ENCODE peak calls at places on chromosome 9, in nine cellular contexts. One of them, this sample, is unnamed.

GRCh38 chr9:27408523-27408922 is 111.6 kb upstream of the EQTN start:
- DNase-seq in GM06990: no peak
- DNase-seq in left ventricle myocardium inferior: no peak
- DNase-seq in BE2C: no peak
- DNase-seq in choroid plexus epithelial cell: no peak
- DNase-seq in nephron progenitor cell: no peak
- DNase-seq in cardiac muscle cell: no peak
- DNase-seq in transverse colon: no peak
- DNase-seq in brain microvascular endothelial cell: no peak
- DNase-seq in this sample: no peak

GRCh38 chr9:113233146-113233545 is 11.8 kb downstream of the SLC31A1 start:
- DNase-seq in left ventricle myocardium inferior: no peak
- DNase-seq in choroid plexus epithelial cell: peak
- DNase-seq in BE2C: no peak
- DNase-seq in brain microvascular endothelial cell: no peak
- DNase-seq in nephron progenitor cell: no peak
- DNase-seq in GM06990: no peak
- DNase-seq in cardiac muscle cell: no peak
- DNase-seq in transverse colon: no peak
- DNase-seq in this sample: no peak

GRCh38 chr9:70924905-70925547 is 196.4 kb downstream of the TRPM3 start:
- DNase-seq in cardiac muscle cell: peak
- DNase-seq in brain microvascular endothelial cell: peak
- DNase-seq in nephron progenitor cell: peak
- DNase-seq in BE2C: peak
- DNase-seq in choroid plexus epithelial cell: peak
- DNase-seq in left ventricle myocardium inferior: no peak
- DNase-seq in GM06990: peak
- DNase-seq in transverse colon: peak
- DNase-seq in this sample: peak

GRCh38 chr9:98164912-98165311 is 27.5 kb downstream of the CORO2A start:
- DNase-seq in nephron progenitor cell: no peak
- DNase-seq in GM06990: no peak
- DNase-seq in choroid plexus epithelial cell: peak
- DNase-seq in brain microvascular endothelial cell: no peak
- DNase-seq in BE2C: no peak
- DNase-seq in transverse colon: no peak
- DNase-seq in left ventricle myocardium inferior: no peak
- DNase-seq in cardiac muscle cell: no peak
- DNase-seq in this sample: no peak

GRCh38 chr9:137295313-137296213 is 6.5 kb downstream of the NRARP start:
- DNase-seq in brain microvascular endothelial cell: no peak
- DNase-seq in transverse colon: peak
- DNase-seq in BE2C: peak
- DNase-seq in choroid plexus epithelial cell: peak
- DNase-seq in nephron progenitor cell: peak
- DNase-seq in GM06990: peak
- DNase-seq in cardiac muscle cell: peak
- DNase-seq in left ventricle myocardium inferior: no peak
- DNase-seq in this sample: peak

GRCh38 chr9:75483636-75484035 is 395.3 kb downstream of the OSTF1 start:
- DNase-seq in brain microvascular endothelial cell: no peak
- DNase-seq in choroid plexus epithelial cell: no peak
- DNase-seq in nephron progenitor cell: no peak
- DNase-seq in GM06990: no peak
- DNase-seq in BE2C: no peak
- DNase-seq in left ventricle myocardium inferior: no peak
- DNase-seq in cardiac muscle cell: no peak
- DNase-seq in transverse colon: no peak
- DNase-seq in this sample: no peak

GRCh38 chr9:115202960-115203751 is 85.2 kb upstream of the TNC start:
- DNase-seq in choroid plexus epithelial cell: peak
- DNase-seq in left ventricle myocardium inferior: peak
- DNase-seq in GM06990: no peak
- DNase-seq in BE2C: no peak
- DNase-seq in transverse colon: peak
- DNase-seq in nephron progenitor cell: no peak
- DNase-seq in cardiac muscle cell: no peak
- DNase-seq in brain microvascular endothelial cell: peak
- DNase-seq in this sample: no peak

GRCh38 chr9:29556317-29556716 is 1983.0 kb upstream of the C9orf72 start:
- DNase-seq in transverse colon: no peak
- DNase-seq in brain microvascular endothelial cell: peak
- DNase-seq in left ventricle myocardium inferior: no peak
- DNase-seq in BE2C: no peak
- DNase-seq in GM06990: no peak
- DNase-seq in cardiac muscle cell: no peak
- DNase-seq in nephron progenitor cell: no peak
- DNase-seq in choroid plexus epithelial cell: peak
- DNase-seq in this sample: no peak

GRCh38 chr9:86405926-86406325 is 51.7 kb upstream of the TUT7 start:
- DNase-seq in GM06990: no peak
- DNase-seq in BE2C: no peak
- DNase-seq in choroid plexus epithelial cell: peak
- DNase-seq in brain microvascular endothelial cell: peak
- DNase-seq in cardiac muscle cell: no peak
- DNase-seq in transverse colon: no peak
- DNase-seq in left ventricle myocardium inferior: no peak
- DNase-seq in nephron progenitor cell: no peak
- DNase-seq in this sample: peak

GRCh38 chr9:124206391-124206790 is 51.4 kb upstream of the NEK6 start:
- DNase-seq in BE2C: no peak
- DNase-seq in choroid plexus epithelial cell: no peak
- DNase-seq in transverse colon: no peak
- DNase-seq in brain microvascular endothelial cell: no peak
- DNase-seq in GM06990: no peak
- DNase-seq in left ventricle myocardium inferior: no peak
- DNase-seq in nephron progenitor cell: no peak
- DNase-seq in cardiac muscle cell: no peak
- DNase-seq in this sample: no peak

GRCh38 chr9:35726876-35727438 is 5.0 kb downstream of the TLN1 start:
- DNase-seq in BE2C: no peak
- DNase-seq in transverse colon: peak
- DNase-seq in nephron progenitor cell: no peak
- DNase-seq in cardiac muscle cell: peak
- DNase-seq in brain microvascular endothelial cell: peak
- DNase-seq in choroid plexus epithelial cell: peak
- DNase-seq in left ventricle myocardium inferior: no peak
- DNase-seq in GM06990: peak
- DNase-seq in this sample: peak

GRCh38 chr9:138045541-138046490 is 168.2 kb downstream of the CACNA1B start:
- DNase-seq in brain microvascular endothelial cell: no peak
- DNase-seq in nephron progenitor cell: no peak
- DNase-seq in left ventricle myocardium inferior: no peak
- DNase-seq in cardiac muscle cell: no peak
- DNase-seq in choroid plexus epithelial cell: no peak
- DNase-seq in GM06990: no peak
- DNase-seq in BE2C: peak
- DNase-seq in transverse colon: no peak
- DNase-seq in this sample: no peak

GRCh38 chr9:35367451-35367850 is 122.5 kb upstream of the RUSC2 start:
- DNase-seq in brain microvascular endothelial cell: peak
- DNase-seq in choroid plexus epithelial cell: peak
- DNase-seq in nephron progenitor cell: no peak
- DNase-seq in BE2C: no peak
- DNase-seq in left ventricle myocardium inferior: no peak
- DNase-seq in GM06990: no peak
- DNase-seq in transverse colon: no peak
- DNase-seq in cardiac muscle cell: no peak
- DNase-seq in this sample: no peak

GRCh38 chr9:86487222-86487841 is 133.1 kb upstream of the TUT7 start:
- DNase-seq in left ventricle myocardium inferior: no peak
- DNase-seq in transverse colon: no peak
- DNase-seq in cardiac muscle cell: peak
- DNase-seq in GM06990: no peak
- DNase-seq in brain microvascular endothelial cell: no peak
- DNase-seq in choroid plexus epithelial cell: peak
- DNase-seq in nephron progenitor cell: no peak
- DNase-seq in BE2C: no peak
- DNase-seq in this sample: no peak

GRCh38 chr9:113612828-113613227 is 149.3 kb downstream of the RGS3 start:
- DNase-seq in GM06990: no peak
- DNase-seq in BE2C: no peak
- DNase-seq in choroid plexus epithelial cell: no peak
- DNase-seq in brain microvascular endothelial cell: no peak
- DNase-seq in transverse colon: no peak
- DNase-seq in nephron progenitor cell: no peak
- DNase-seq in left ventricle myocardium inferior: no peak
- DNase-seq in cardiac muscle cell: no peak
- DNase-seq in this sample: no peak

GRCh38 chr9:120361531-120361930 is 218.4 kb downstream of the CDK5RAP2 start:
- DNase-seq in nephron progenitor cell: no peak
- DNase-seq in GM06990: no peak
- DNase-seq in cardiac muscle cell: no peak
- DNase-seq in transverse colon: no peak
- DNase-seq in brain microvascular endothelial cell: no peak
- DNase-seq in left ventricle myocardium inferior: no peak
- DNase-seq in BE2C: no peak
- DNase-seq in choroid plexus epithelial cell: no peak
- DNase-seq in this sample: no peak

GRCh38 chr9:120362446-120362845 is 217.5 kb downstream of the CDK5RAP2 start:
- DNase-seq in BE2C: no peak
- DNase-seq in choroid plexus epithelial cell: peak
- DNase-seq in cardiac muscle cell: no peak
- DNase-seq in brain microvascular endothelial cell: peak
- DNase-seq in nephron progenitor cell: no peak
- DNase-seq in GM06990: no peak
- DNase-seq in transverse colon: no peak
- DNase-seq in left ventricle myocardium inferior: no peak
- DNase-seq in this sample: no peak

GRCh38 chr9:120360046-120360445 is 219.9 kb downstream of the CDK5RAP2 start:
- DNase-seq in nephron progenitor cell: no peak
- DNase-seq in BE2C: no peak
- DNase-seq in brain microvascular endothelial cell: no peak
- DNase-seq in cardiac muscle cell: no peak
- DNase-seq in transverse colon: no peak
- DNase-seq in choroid plexus epithelial cell: peak
- DNase-seq in left ventricle myocardium inferior: no peak
- DNase-seq in GM06990: no peak
- DNase-seq in this sample: no peak

GRCh38 chr9:120363697-120364096 is 216.3 kb downstream of the CDK5RAP2 start:
- DNase-seq in left ventricle myocardium inferior: no peak
- DNase-seq in cardiac muscle cell: peak
- DNase-seq in choroid plexus epithelial cell: peak
- DNase-seq in BE2C: peak
- DNase-seq in nephron progenitor cell: no peak
- DNase-seq in brain microvascular endothelial cell: no peak
- DNase-seq in GM06990: no peak
- DNase-seq in transverse colon: no peak
- DNase-seq in this sample: no peak

DNA sequence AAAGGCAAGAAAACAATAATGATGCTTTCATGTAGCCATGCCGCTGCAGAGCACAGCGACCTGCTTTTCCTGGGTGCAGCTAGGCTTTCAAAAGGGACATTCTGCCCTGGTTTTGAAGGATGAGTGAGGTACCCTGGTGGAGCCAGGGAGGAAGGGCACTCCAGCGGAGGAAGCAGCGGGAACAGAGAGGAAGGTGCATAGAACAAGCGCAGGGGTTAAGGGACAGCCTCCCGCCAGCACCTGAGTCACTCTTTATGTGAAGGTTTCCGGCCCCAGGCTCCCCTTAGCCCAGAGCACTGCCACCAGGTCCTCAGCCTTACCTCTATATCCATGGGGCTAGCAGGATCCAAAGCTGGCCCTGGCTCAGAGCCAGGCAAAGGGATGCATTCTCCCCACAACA is 221.1 kb downstream of the CDK5RAP2 start:
- DNase-seq in brain microvascular endothelial cell: no peak
- DNase-seq in BE2C: no peak
- DNase-seq in choroid plexus epithelial cell: no peak
- DNase-seq in GM06990: no peak
- DNase-seq in transverse colon: no peak
- DNase-seq in left ventricle myocardium inferior: no peak
- DNase-seq in nephron progenitor cell: no peak
- DNase-seq in cardiac muscle cell: no peak
- DNase-seq in this sample: no peak
- TF ChIP-seq CTCF in brain microvascular endothelial cell: no peak
- TF ChIP-seq CTCF in BE2C: no peak
- TF ChIP-seq CTCF in choroid plexus epithelial cell: no peak
- TF ChIP-seq CTCF in GM06990: no peak
- TF ChIP-seq CTCF in transverse colon: no peak
- TF ChIP-seq CTCF in left ventricle myocardium inferior: no peak
- TF ChIP-seq CTCF in nephron progenitor cell: no peak
- TF ChIP-seq CTCF in cardiac muscle cell: no peak
- TF ChIP-seq CTCF in this sample: no peak

GRCh38 chr9:92147030-92147853 is 32.0 kb upstream of the SPTLC1 start:
- DNase-seq in choroid plexus epithelial cell: peak
- DNase-seq in brain microvascular endothelial cell: peak
- DNase-seq in cardiac muscle cell: no peak
- DNase-seq in nephron progenitor cell: peak
- DNase-seq in BE2C: no peak
- DNase-seq in GM06990: no peak
- DNase-seq in transverse colon: peak
- DNase-seq in left ventricle myocardium inferior: peak
- DNase-seq in this sample: peak
- TF ChIP-seq CTCF in choroid plexus epithelial cell: peak
- TF ChIP-seq CTCF in brain microvascular endothelial cell: peak
- TF ChIP-seq CTCF in cardiac muscle cell: no peak
- TF ChIP-seq CTCF in nephron progenitor cell: no peak
- TF ChIP-seq CTCF in BE2C: no peak
- TF ChIP-seq CTCF in GM06990: no peak
- TF ChIP-seq CTCF in transverse colon: no peak
- TF ChIP-seq CTCF in left ventricle myocardium inferior: no peak
- TF ChIP-seq CTCF in this sample: no peak

GRCh38 chr9:110142868-110143866 is 64.8 kb downstream of the C9orf152 start:
- DNase-seq in choroid plexus epithelial cell: peak
- DNase-seq in transverse colon: no peak
- DNase-seq in nephron progenitor cell: no peak
- DNase-seq in GM06990: peak
- DNase-seq in BE2C: peak
- DNase-seq in cardiac muscle cell: peak
- DNase-seq in brain microvascular endothelial cell: no peak
- DNase-seq in left ventricle myocardium inferior: no peak
- DNase-seq in this sample: no peak
- TF ChIP-seq CTCF in choroid plexus epithelial cell: peak
- TF ChIP-seq CTCF in transverse colon: no peak
- TF ChIP-seq CTCF in nephron progenitor cell: no peak
- TF ChIP-seq CTCF in GM06990: peak
- TF ChIP-seq CTCF in BE2C: peak
- TF ChIP-seq CTCF in cardiac muscle cell: peak
- TF ChIP-seq CTCF in brain microvascular endothelial cell: peak
- TF ChIP-seq CTCF in left ventricle myocardium inferior: no peak
- TF ChIP-seq CTCF in this sample: no peak

DNA sequence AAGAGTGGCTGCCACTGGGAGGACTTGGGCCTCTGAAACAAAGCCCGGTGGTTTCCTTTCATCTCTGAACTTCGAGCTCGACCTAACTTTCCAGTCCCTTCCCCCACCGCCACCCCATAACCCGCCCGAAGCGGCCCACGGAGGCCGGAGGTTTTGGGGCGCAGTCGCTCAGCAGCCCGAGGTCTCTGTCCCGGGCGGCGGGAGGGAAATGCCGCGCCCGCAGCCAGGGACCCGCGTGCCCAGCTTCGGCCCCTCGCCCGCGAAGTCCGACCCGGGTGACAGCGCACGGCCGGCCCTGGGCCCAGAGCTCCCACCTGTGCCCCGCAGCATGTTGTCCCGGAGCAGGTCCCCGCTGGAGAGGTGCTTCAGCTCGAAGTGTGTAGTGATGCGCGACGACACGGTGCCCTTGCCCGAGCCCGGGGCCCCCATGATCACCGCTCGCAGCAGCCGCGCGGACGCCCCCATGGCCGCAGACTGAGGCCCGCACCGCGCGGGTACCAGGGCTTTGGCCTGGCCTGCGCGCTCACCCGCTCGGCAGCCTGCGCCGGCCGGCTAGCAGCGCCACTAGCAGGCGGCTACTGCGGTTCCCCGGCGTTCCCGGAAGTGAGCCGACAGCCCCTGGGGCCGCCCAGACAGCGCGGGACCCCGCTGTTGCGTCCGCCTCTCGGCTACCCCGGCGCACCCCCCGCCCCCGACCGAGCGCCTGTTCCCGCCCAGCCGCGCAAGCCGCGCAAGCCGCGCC is at the start of gene AK3:
- DNase-seq in cardiac muscle cell: peak
- DNase-seq in brain microvascular endothelial cell: peak
- DNase-seq in GM06990: peak
- DNase-seq in choroid plexus epithelial cell: peak
- DNase-seq in transverse colon: peak
- DNase-seq in nephron progenitor cell: peak
- DNase-seq in BE2C: peak
- DNase-seq in left ventricle myocardium inferior: peak
- DNase-seq in this sample: peak
- TF ChIP-seq CTCF in cardiac muscle cell: peak
- TF ChIP-seq CTCF in brain microvascular endothelial cell: peak
- TF ChIP-seq CTCF in GM06990: peak
- TF ChIP-seq CTCF in choroid plexus epithelial cell: peak
- TF ChIP-seq CTCF in transverse colon: peak
- TF ChIP-seq CTCF in nephron progenitor cell: no peak
- TF ChIP-seq CTCF in BE2C: no peak
- TF ChIP-seq CTCF in left ventricle myocardium inferior: peak
- TF ChIP-seq CTCF in this sample: no peak

This sample was measured in activated CD8-positive, alpha-beta T cell treated with anti-CD3 and anti-CD28 coated beads for 36 hours.